ENCODE peak calls at places on chromosomes 13 and 19, in six cellular contexts. M, I, P, O, U and J are unnamed samples.
A peak's percentile ranks its signal among the peaks of the same experiment; 100 is the strongest.

GRCh38 chr13:40662866-40663265 is 3.6 kb downstream of the FOXO1 start:
- DNase-seq in M (no peak), I (no peak), P (no peak), O (no peak), U (no peak), J (peak; percentile 32)

GRCh38 chr13:40639226-40639681 is 27.2 kb downstream of the FOXO1 start:
- DNase-seq in M (no peak), I (no peak), P (no peak), O (no peak), U (no peak), J (peak; percentile 53)

GRCh38 chr13:114134111-114134943 is 1.9 kb upstream of the RASA3 start:
- DNase-seq in M (peak; percentile 43), I (no peak), P (no peak), O (no peak), U (no peak), J (no peak)

GRCh38 chr19:8577247-8577646 is at the start of gene MYO1F:
- DNase-seq in M (peak; percentile 84), I (no peak), P (no peak), O (no peak), U (no peak), J (no peak)

GRCh38 chr13:92589955-92590354 is 636.7 kb upstream of the GPC6 start:
- DNase-seq in M (no peak), I (no peak), P (no peak), O (no peak), U (peak; percentile 13), J (no peak)

GRCh38 chr13:21061077-21061945 is at the start of gene LATS2:
- DNase-seq in M (peak; percentile 98), I (peak; percentile 89), P (peak; percentile 32), O (peak; percentile 94), U (peak; percentile 95), J (peak; percentile 90)

GRCh38 chr13:21717817-21718216 is 46.9 kb downstream of the FGF9 start:
- DNase-seq in M (peak; percentile 54), I (no peak), P (no peak), O (peak; percentile 18), U (no peak), J (peak; percentile 27)

GRCh38 chr19:5996102-5996501 is 18.2 kb upstream of the RANBP3 start:
- DNase-seq in M (no peak), I (no peak), P (no peak), O (no peak), U (no peak), J (no peak)

GRCh38 chr19:18478545-18479311 is 40.8 kb upstream of the ISYNA1 start:
- DNase-seq in M (peak; percentile 86), I (peak; percentile 79), P (peak; percentile 51), O (peak; percentile 84), U (peak; percentile 53), J (peak; percentile 94)

GRCh38 chr19:9878511-9879196 is 43.5 kb downstream of the PIN1 start:
- DNase-seq in M (no peak), I (no peak), P (no peak), O (no peak), U (no peak), J (no peak)

GRCh38 chr19:35746087-35746462 is 624 bp downstream of the PSENEN start:
- DNase-seq in M (no peak), I (no peak), P (no peak), O (no peak), U (no peak), J (no peak)

GRCh38 chr13:29847501-29847983 is 2.9 kb downstream of the UBL3 start:
- DNase-seq in M (no peak), I (no peak), P (peak; percentile 38), O (peak; percentile 46), U (peak; percentile 65), J (peak; percentile 53)

GRCh38 chr13:28012383-28012782 is 23.9 kb upstream of the URAD start:
- DNase-seq in M (no peak), I (no peak), P (no peak), O (peak; percentile 55), U (no peak), J (no peak)

GRCh38 chr19:34580408-34580807 is 96.6 kb downstream of the SCGB2B2 start:
- DNase-seq in M (no peak), I (no peak), P (no peak), O (no peak), U (no peak), J (no peak)

GRCh38 chr19:30090963-30091362 is 148.9 kb downstream of the URI1 start:
- DNase-seq in M (no peak), I (no peak), P (no peak), O (no peak), U (no peak), J (no peak)

GRCh38 chr13:110265682-110266430 is 41.1 kb downstream of the COL4A1 start:
- DNase-seq in M (no peak), I (no peak), P (peak; percentile 38), O (no peak), U (no peak), J (no peak)

GRCh38 chr13:114134944-114135610 is 2.7 kb upstream of the RASA3 start:
- DNase-seq in M (no peak), I (no peak), P (no peak), O (no peak), U (no peak), J (no peak)

GRCh38 chr13:111360452-111360851 is 40.0 kb downstream of the TEX29 start:
- DNase-seq in M (no peak), I (no peak), P (no peak), O (no peak), U (no peak), J (no peak)

DNA sequence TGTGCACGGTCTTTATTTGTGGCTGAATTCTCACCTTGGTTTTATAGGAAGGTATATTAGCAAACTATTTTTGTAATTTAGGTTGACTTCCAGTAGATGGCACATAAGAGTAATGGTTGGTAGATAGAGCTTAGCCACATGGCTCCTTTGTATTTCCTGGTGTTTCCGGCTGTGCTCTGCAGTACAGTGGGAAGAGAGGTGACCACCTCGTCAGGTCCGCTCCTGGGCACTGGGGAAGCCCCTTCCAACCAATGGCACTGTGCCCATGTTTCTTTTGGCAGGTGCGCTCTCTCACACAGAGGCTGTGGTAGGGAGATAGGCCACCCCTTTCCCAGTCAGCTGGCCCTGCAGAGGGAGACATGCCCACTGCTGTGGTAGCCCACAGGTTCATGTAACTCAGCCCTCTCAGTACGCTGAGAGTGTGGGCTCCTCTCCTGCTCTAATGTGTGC is 74.3 kb upstream of the ATP12A start:
- DNase-seq in M (no peak), I (no peak), P (no peak), O (peak; percentile 64), U (no peak), J (peak; percentile 43)
- TF ChIP-seq CTCF in M (no peak), I (no peak), P (peak; percentile 43), O (peak; percentile 55), U (no peak), J (peak; percentile 22)

GRCh38 chr13:44131069-44131614 is 242.5 kb upstream of the SERP2 start:
- DNase-seq in M (no peak), I (no peak), P (no peak), O (no peak), U (no peak), J (no peak)

GRCh38 chr13:44125943-44126469 is 246.3 kb downstream of the LACC1 start:
- DNase-seq in M (no peak), I (no peak), P (no peak), O (peak; percentile 81), U (peak; percentile 45), J (no peak)

GRCh38 chr13:44129418-44129817 is 244.2 kb upstream of the SERP2 start:
- DNase-seq in M (no peak), I (no peak), P (no peak), O (no peak), U (no peak), J (no peak)

GRCh38 chr13:44132710-44133109 is 240.9 kb upstream of the SERP2 start:
- DNase-seq in M (peak; percentile 89), I (no peak), P (no peak), O (peak; percentile 53), U (peak; percentile 37), J (peak; percentile 43)

GRCh38 chr13:44128522-44128921 is 245.1 kb upstream of the SERP2 start:
- DNase-seq in M (no peak), I (no peak), P (no peak), O (no peak), U (no peak), J (peak; percentile 26)
- TF ChIP-seq CTCF in M (no peak), I (no peak), P (no peak), O (no peak), U (no peak), J (no peak)

DNA sequence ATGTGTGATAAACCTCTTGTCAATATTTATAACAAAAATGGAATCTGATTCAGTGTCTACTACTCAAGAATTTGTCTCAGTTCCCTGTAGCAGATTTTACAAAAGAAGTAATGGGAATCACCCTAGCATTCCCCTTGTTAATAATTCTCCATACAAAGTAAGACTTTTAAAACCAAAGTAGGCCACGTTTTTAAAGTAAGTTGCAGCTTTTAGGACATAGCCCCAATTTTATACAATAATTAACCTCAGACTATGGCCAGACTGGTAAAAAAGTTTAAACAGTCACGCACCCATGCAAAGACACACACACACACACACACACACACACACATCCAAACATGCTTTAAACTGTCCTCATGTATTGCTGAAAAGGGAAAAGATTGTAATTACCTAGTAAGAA is 589.9 kb downstream of the PCDH9 start:
- DNase-seq in M (no peak), I (no peak), P (no peak), O (no peak), U (no peak), J (no peak)
- TF ChIP-seq CTCF in M (no peak), I (no peak), P (no peak), O (no peak), U (no peak), J (no peak)

GRCh38 chr19:55504981-55505380 is 16.7 kb downstream of the SSC5D start:
- DNase-seq in M (no peak), I (no peak), P (no peak), O (no peak), U (no peak), J (no peak)

GRCh38 chr19:55504252-55504603 is 16.0 kb downstream of the SSC5D start:
- DNase-seq in M (no peak), I (no peak), P (no peak), O (no peak), U (no peak), J (no peak)

GRCh38 chr19:55500368-55500952 is 12.2 kb downstream of the SSC5D start:
- DNase-seq in M (peak; percentile 41), I (no peak), P (no peak), O (no peak), U (no peak), J (no peak)

GRCh38 chr19:55502197-55502952 is 14.1 kb downstream of the SSC5D start:
- DNase-seq in M (no peak), I (no peak), P (no peak), O (no peak), U (no peak), J (no peak)

DNA sequence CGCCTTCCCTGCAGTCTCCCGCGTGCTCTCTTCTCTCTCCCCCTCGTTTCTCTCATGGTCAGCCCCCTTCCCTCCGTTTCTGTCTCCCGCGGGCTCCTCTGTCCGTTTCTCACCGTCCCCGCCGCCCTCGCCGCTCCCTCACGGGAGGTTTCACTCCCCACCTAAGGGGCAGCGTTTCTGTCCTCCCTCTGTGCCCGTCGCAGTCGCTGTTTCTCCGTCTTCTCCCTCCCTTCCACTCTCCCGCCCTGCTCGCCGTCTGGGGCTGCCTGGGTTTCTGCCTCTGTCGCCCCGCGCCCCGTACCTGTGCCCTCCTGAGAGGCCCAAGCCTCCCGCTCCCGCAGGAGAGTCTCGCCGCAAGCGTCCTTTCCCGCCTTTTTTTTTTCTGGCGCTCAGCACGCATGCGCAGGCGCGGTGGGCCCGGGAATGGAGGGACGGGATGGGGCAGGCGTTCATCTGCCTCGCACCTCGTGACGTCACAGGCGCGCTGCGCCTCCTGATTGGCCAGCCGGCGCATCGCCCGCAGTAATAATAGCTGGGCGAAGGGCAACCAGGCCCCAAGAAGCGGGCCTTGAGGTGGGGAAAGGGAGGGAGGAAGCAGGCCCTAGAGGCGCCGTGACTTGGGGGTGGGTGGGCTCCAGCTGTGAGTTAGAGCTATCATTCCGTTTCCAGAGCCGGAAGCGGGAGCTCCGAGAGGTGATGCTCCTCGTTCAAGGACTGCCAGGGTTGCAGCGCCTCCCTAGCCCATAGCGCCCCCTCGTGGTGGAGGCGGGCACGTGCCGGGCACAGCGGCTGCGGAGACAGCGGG is 15.4 kb downstream of the SSC5D start:
- DNase-seq in M (peak; percentile 93), I (no peak), P (peak; percentile 95), O (peak; percentile 84), U (peak; percentile 90), J (peak; percentile 92)
- TF ChIP-seq CTCF in M (peak; percentile 100), I (peak; percentile 93), P (peak; percentile 90), O (peak; percentile 98), U (peak; percentile 95), J (peak; percentile 98)